ENCODE peak calls at places on chromosome 14, in ten cellular contexts. V is bronchial epithelial cell, Q is HFFc6, O is fibroblast of pulmonary artery, M is A549, G is cardiac fibroblast, X is fibroblast of the aortic adventitia, C is epithelial cell of proximal tubule, B is GM06990, T is omental fat pad. D is an unnamed sample.

GRCh38 chr14:84655014-84655413 is 874.9 kb upstream of the FLRT2 start:
- DNase-seq in C (no peak), X (no peak), T (no peak), V (no peak), Q (no peak), M (no peak), O (no peak), B (no peak), G (no peak), D (no peak)

GRCh38 chr14:91416744-91417133 is 881 bp downstream of the CCDC88C start:
- DNase-seq in O (no peak), Q (no peak), X (no peak), M (no peak), V (no peak), C (no peak), T (no peak), B (peak; percentile 55), G (no peak), D (no peak)

GRCh38 chr14:58272589-58273372 is 25.6 kb upstream of the ARID4A start:
- DNase-seq in M (peak; percentile 8), B (no peak), X (peak; percentile 48), G (peak; percentile 59), O (peak; percentile 52), T (no peak), V (peak; percentile 38), C (peak; percentile 59), Q (peak; percentile 37), D (peak; percentile 5)

GRCh38 chr14:105884808-105885281 is 358.5 kb downstream of the TMEM121 start:
- DNase-seq in M (no peak), T (no peak), C (no peak), X (no peak), B (no peak), Q (no peak), O (no peak), V (no peak), G (no peak), D (no peak)

GRCh38 chr14:59836116-59836515 is 34.5 kb downstream of the RTN1 start:
- DNase-seq in M (no peak), O (no peak), B (no peak), G (no peak), T (no peak), Q (no peak), C (no peak), V (no peak), X (no peak), D (no peak)

GRCh38 chr14:21103710-21104447 is 3.0 kb downstream of the TMEM253 start:
- DNase-seq in C (peak; percentile 67), G (peak; percentile 98), M (peak; percentile 93), O (peak; percentile 96), Q (peak; percentile 92), T (peak; percentile 88), V (peak; percentile 83), X (peak; percentile 94), B (peak; percentile 96), D (peak; percentile 86)

GRCh38 chr14:77024171-77024627 is 4.3 kb downstream of the IRF2BPL start:
- DNase-seq in X (peak; percentile 41), M (no peak), T (no peak), C (no peak), V (no peak), O (peak; percentile 59), B (no peak), G (peak; percentile 63), Q (no peak), D (no peak)

GRCh38 chr14:53613404-53614253 is 343.0 kb downstream of the BMP4 start:
- DNase-seq in O (no peak), T (no peak), G (no peak), X (no peak), V (peak; percentile 93), C (peak; percentile 85), Q (no peak), B (peak; percentile 91), M (peak; percentile 89), D (no peak)

GRCh38 chr14:80390911-80391310 is 179.6 kb upstream of the DIO2 start:
- DNase-seq in C (peak; percentile 50), V (peak; percentile 95), Q (peak; percentile 4), X (peak; percentile 46), B (no peak), T (no peak), O (peak; percentile 66), G (peak; percentile 51), M (peak; percentile 28), D (no peak)

GRCh38 chr14:67461341-67461985 is 27.1 kb downstream of the TMEM229B start:
- DNase-seq in O (peak; percentile 69), M (no peak), V (peak; percentile 78), T (no peak), Q (no peak), B (no peak), C (peak; percentile 96), X (peak; percentile 60), G (peak; percentile 46), D (no peak)

DNA sequence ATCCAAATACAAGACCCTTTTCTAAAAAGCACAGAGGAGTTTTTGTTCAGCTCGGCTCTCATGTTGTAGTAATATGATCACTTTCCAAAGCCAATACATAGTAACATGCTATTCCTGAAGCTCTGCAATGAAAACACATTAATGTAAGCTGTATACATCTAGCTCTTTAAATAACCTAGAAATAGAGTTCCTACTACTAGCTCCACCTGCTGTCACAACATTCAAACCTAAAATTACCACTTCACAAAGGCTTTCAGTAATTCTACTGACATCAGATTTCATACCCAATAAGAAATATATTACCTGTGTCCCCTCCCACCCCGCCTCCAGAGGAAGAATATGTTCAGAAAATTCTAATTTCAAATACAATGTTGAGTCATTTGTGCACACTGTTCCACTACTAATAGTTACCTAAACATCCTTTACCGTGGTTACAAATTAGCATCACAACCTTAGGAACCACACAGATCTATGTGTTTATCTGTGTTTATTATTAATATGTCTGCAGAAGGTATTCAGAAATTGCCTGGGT is 17.8 kb downstream of the EFCAB11 start:
- DNase-seq in C (no peak), O (peak; percentile 26), Q (no peak), M (no peak), T (no peak), V (peak; percentile 25), G (no peak), B (no peak), X (no peak), D (no peak)
- TF ChIP-seq CTCF in C (peak; percentile 17), O (peak; percentile 7), Q (peak; percentile 33), M (peak; percentile 10), T (no peak), V (peak; percentile 1), G (peak; percentile 11), B (no peak), X (no peak), D (peak; percentile 1)

GRCh38 chr14:92646952-92647461 is 101.4 kb downstream of the LGMN start:
- DNase-seq in B (no peak), O (peak; percentile 95), C (no peak), Q (peak; percentile 90), X (peak; percentile 98), M (no peak), T (no peak), G (peak; percentile 97), V (no peak), D (peak; percentile 89)
- TF ChIP-seq CTCF in B (no peak), O (no peak), C (no peak), Q (no peak), X (no peak), M (no peak), T (no peak), G (no peak), V (no peak), D (no peak)

GRCh38 chr14:41922014-41922413 is 315.3 kb downstream of the LRFN5 start:
- DNase-seq in G (no peak), M (no peak), Q (no peak), C (no peak), B (no peak), X (no peak), T (no peak), V (no peak), O (no peak), D (no peak)

DNA sequence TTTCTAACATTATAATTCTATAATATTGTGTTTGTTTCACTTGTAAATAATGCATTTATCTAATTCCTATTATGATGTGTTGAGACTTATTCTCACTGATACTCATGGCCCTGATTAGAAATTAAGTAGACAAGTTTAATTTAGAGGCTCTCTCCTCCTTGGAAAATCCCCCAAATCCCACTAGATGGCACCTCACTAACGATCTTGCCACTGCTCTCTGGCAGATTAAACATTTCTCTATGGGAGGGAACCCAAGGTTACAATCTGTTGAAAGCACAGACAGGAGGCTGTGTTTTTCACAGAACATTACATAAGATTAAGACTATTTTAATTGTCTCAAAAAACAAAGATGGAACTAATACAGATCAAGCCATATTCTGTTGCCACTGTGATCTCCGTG is 318.7 kb downstream of the LRFN5 start:
- DNase-seq in G (peak; percentile 52), O (peak; percentile 59), X (peak; percentile 59), B (no peak), M (no peak), T (no peak), Q (no peak), C (no peak), V (peak; percentile 1), D (no peak)
- TF ChIP-seq CTCF in G (peak; percentile 2), O (peak; percentile 59), X (peak; percentile 54), B (no peak), M (peak; percentile 42), T (no peak), Q (no peak), C (peak; percentile 36), V (no peak), D (peak; percentile 15)

DNA sequence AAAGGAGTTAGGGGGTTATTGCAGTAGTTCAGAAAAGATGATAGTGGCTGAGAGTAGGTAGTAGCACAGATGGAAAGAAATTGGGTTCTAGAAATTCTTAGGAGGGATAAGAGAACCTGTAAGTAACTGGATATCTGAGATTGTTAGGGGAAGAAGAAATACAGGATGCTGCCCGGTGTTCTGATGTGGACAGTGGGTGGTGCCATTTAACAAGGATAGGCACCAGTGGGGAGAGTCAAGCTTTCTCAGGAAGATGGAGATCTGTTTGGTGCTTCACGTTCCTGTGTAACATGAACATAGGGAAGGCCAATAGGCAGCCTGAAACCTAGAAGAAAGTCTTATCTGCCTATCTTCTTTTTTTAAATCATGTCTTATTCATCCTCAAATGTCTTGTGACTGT is 245.9 kb downstream of the NPAS3 start:
- DNase-seq in O (peak; percentile 41), B (no peak), Q (no peak), G (peak; percentile 38), T (no peak), X (peak; percentile 3), M (no peak), V (peak; percentile 4), C (no peak), D (no peak)
- TF ChIP-seq CTCF in O (peak; percentile 24), B (no peak), Q (no peak), G (no peak), T (no peak), X (no peak), M (no peak), V (no peak), C (peak; percentile 58), D (peak; percentile 22)

D was measured in AG09319.